ENCODE peak calls at places on chromosomes 6 and 20, in five cellular contexts. M is psoas muscle, J is astrocyte, U is fibroblast of lung, W is neural progenitor cell. F is an unnamed sample. For H3K36me3, the result is how much of the 10 kb centered on the place peaks cover.

GRCh38 chr6:29720863-29721262 is 2.4 kb upstream of the HLA-F start:
- DNase-seq in M (no peak), J (no peak), W (no peak), U (no peak), F (no peak)

GRCh38 chr6:26044140-26045045 is 42.8 kb upstream of the HFE start:
- DNase-seq in M (no peak), W (no peak), J (no peak), U (peak), F (no peak)

GRCh38 chr6:186221-186965 is 105.9 kb upstream of the DUSP22 start:
- DNase-seq in M (no peak), U (peak), J (peak), W (no peak), F (peak)

GRCh38 chr6:45472383-45472782 is 94.6 kb upstream of the SUPT3H start:
- DNase-seq in W (no peak), M (no peak), U (peak), J (peak), F (no peak)

GRCh38 chr20:22711981-22712755 is 127.8 kb upstream of the FOXA2 start:
- DNase-seq in U (no peak), J (no peak), M (no peak), W (no peak), F (no peak)

GRCh38 chr6:152356659-152357058 is 280.5 kb downstream of the SYNE1 start:
- DNase-seq in U (peak), J (no peak), M (no peak), W (peak), F (no peak)

GRCh38 chr6:149942461-149942829 is 631 bp downstream of the ULBP2 start:
- DNase-seq in W (no peak), J (no peak), M (no peak), U (no peak), F (no peak)

GRCh38 chr6:150006961-150007464 is 18.3 kb downstream of the RAET1L start:
- DNase-seq in U (no peak), M (no peak), W (peak), J (no peak), F (no peak)

GRCh38 chr20:57959018-57959417 is 249.2 kb upstream of the PMEPA1 start:
- DNase-seq in M (no peak), J (no peak), W (no peak), U (no peak), F (no peak)

GRCh38 chr20:7692478-7692877 is 247.8 kb downstream of the HAO1 start:
- DNase-seq in M (no peak), W (no peak), U (peak), J (peak), F (no peak)

GRCh38 chr6:93040375-93040774 is 379.0 kb downstream of the EPHA7 start:
- DNase-seq in U (peak), M (no peak), J (peak), W (no peak), F (no peak)

GRCh38 chr6:22653980-22654610 is 84.7 kb downstream of the HDGFL1 start:
- DNase-seq in W (no peak), U (no peak), J (no peak), M (no peak), F (no peak)

GRCh38 chr6:140576004-140576555 is 1201.6 kb upstream of the CITED2 start:
- DNase-seq in U (no peak), M (no peak), W (no peak), J (no peak), F (no peak)

GRCh38 chr20:32336918-32337347 is 21.2 kb upstream of the ASXL1 start:
- DNase-seq in U (peak), J (no peak), W (peak), M (no peak), F (no peak)

GRCh38 chr20:57087102-57087501 is 179.3 kb downstream of the BMP7 start:
- DNase-seq in M (no peak), J (no peak), W (no peak), U (no peak), F (no peak)

GRCh38 chr20:31680286-31681127 is 42.2 kb downstream of the BCL2L1 start:
- DNase-seq in W (no peak), M (no peak), U (no peak), J (no peak), F (no peak)

GRCh38 chr6:90238663-90239542 is 57.7 kb downstream of the BACH2 start:
- DNase-seq in M (no peak), W (no peak), J (no peak), U (no peak), F (no peak)

GRCh38 chr6:81228912-81229540 is 523.5 kb downstream of the TENT5A start:
- DNase-seq in M (no peak), J (peak), W (no peak), U (peak), F (no peak)

GRCh38 chr20:60053125-60053812 is 95.0 kb downstream of the CDH26 start:
- DNase-seq in J (no peak), W (no peak), U (no peak), M (no peak), F (no peak)

GRCh38 chr6:12506211-12506610 is 210.4 kb upstream of the PHACTR1 start:
- DNase-seq in J (no peak), U (no peak), W (no peak), M (no peak), F (no peak)

GRCh38 chr6:124977067-124977908 is 15.1 kb downstream of the RNF217 start:
- DNase-seq in M (no peak), J (peak), W (no peak), U (peak), F (no peak)

GRCh38 chr6:131823276-131823902 is 15.6 kb downstream of the ENPP1 start:
- DNase-seq in W (no peak), M (no peak), J (peak), U (peak), F (no peak)

GRCh38 chr20:37670426-37670825 is 23.4 kb upstream of the CTNNBL1 start:
- DNase-seq in J (no peak), W (peak), M (peak), U (peak), F (no peak)

GRCh38 chr6:136069119-136069518 is 181.0 kb downstream of the MTFR2 start:
- DNase-seq in W (no peak), U (peak), M (no peak), J (peak), F (no peak)

GRCh38 chr6:32609731-32610640 is 20.3 kb upstream of the HLA-DRB1 start:
- DNase-seq in J (peak), M (peak), U (peak), W (peak), F (no peak)

GRCh38 chr20:44714102-44714700 is 968 bp upstream of the CCN5 start:
- DNase-seq in U (no peak), W (no peak), J (no peak), M (no peak), F (peak)

GRCh38 chr20:56636701-56637100 is 7.6 kb downstream of the TFAP2C start:
- DNase-seq in U (peak), J (peak), W (no peak), M (no peak), F (no peak)

GRCh38 chr6:168035098-168035660 is 37.7 kb downstream of the KIF25 start:
- DNase-seq in J (peak), M (peak), W (peak), U (peak), F (peak)

GRCh38 chr20:50915424-50915823 is 15.8 kb downstream of the ADNP start:
- DNase-seq in J (peak), M (no peak), U (peak), W (no peak), F (no peak)

GRCh38 chr20:50909413-50909812 is 21.8 kb downstream of the ADNP start:
- DNase-seq in J (no peak), W (no peak), M (no peak), U (no peak), F (no peak)

GRCh38 chr20:50913976-50914375 is 17.3 kb downstream of the ADNP start:
- DNase-seq in W (no peak), J (peak), U (peak), M (no peak), F (no peak)

GRCh38 chr20:50911716-50912115 is 19.5 kb downstream of the ADNP start:
- DNase-seq in W (no peak), U (no peak), J (no peak), M (no peak), F (no peak)

GRCh38 chr20:50911030-50911429 is 20.2 kb downstream of the ADNP start:
- DNase-seq in W (no peak), J (peak), U (peak), M (no peak), F (no peak)
- H3K36me3 ChIP-seq in W (under half), J (under half), U (under half), M (under half), F (under half)

GRCh38 chr20:10466855-10467254 is 31.8 kb downstream of the SLX4IP start:
- DNase-seq in W (peak), M (no peak), U (no peak), J (no peak), F (no peak)
- H3K4me3 ChIP-seq in W (peak), M (no peak), U (no peak), J (no peak), F (no peak)

DNA sequence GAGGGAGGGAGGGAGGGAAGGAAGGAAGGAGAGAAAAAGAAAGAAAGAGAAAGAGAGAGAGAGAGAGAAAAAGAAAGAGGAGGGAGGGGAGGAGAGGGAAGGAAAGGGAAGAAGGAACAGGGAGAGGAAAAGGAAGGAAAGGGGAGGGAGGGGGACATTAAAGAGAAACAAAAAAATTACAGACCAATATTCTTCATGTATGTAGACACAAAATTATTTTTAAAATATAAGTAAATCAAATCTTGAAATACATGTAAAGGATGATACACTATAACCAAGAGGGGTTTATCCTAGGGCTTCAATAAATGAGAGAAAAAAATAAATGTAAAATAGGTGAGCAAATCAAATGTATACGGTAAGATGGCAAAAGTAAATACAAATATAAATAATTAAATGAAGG is 71.2 kb upstream of the TMEM244 start:
- DNase-seq in M (no peak), J (no peak), U (no peak), W (no peak), F (no peak)
- H3K36me3 ChIP-seq in M (under half), J (under half), U (under half), W (under half), F (under half)

DNA sequence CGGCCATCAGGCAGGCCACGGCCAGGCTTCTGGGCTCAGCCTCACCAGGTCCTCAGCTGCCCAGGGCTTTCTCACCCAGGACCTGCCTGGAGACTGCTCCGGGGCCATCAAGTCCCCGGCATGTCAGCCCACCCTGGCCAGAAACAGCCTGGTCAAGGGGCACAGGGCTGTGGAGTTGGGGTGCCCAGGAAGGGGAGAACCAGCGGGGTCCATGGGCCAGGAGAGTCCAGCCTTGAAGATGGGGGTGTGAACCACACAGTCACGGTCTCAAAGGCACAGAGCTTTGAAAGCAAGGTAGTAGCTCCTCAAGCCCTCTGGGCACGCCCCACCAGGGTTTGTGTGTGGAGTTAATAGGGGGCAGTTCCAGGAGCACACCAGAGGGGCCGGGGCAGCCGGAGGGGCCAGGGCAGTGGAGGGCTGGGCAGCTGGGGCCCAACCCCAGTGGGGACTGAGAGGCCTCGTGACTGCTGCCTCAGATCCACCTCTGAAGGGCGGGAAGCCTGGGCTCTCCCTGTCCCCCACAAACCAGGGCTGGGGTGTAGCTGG is 48.0 kb upstream of the BHLHE23 start:
- DNase-seq in W (no peak), J (no peak), M (no peak), U (no peak), F (no peak)
- H3K4me3 ChIP-seq in W (no peak), J (no peak), M (no peak), U (no peak), F (no peak)

GRCh38 chr6:56480246-56480645 is 162.4 kb downstream of the DST start:
- DNase-seq in M (no peak), W (no peak), U (no peak), J (no peak), F (no peak)

GRCh38 chr6:56475736-56476457 is 166.8 kb downstream of the DST start:
- DNase-seq in J (peak), M (no peak), W (no peak), U (peak), F (peak)

GRCh38 chr6:56477241-56477640 is 165.4 kb downstream of the DST start:
- DNase-seq in J (no peak), U (no peak), W (no peak), M (no peak), F (no peak)

GRCh38 chr6:56479381-56479780 is 163.3 kb downstream of the DST start:
- DNase-seq in J (no peak), W (no peak), U (no peak), M (no peak), F (no peak)

GRCh38 chr6:56478202-56478601 is 164.5 kb downstream of the DST start:
- DNase-seq in W (no peak), U (no peak), J (no peak), M (no peak), F (no peak)
- H3K36me3 ChIP-seq in W (under half), U (under half), J (half or more), M (under half), F (half or more)

F was measured in stomach.